ENCODE peak calls at places on chromosomes 11 and 22, in four cellular contexts. M is HT1080, Q is T-helper 9 cell, P is iPS-NIHi11. T is an unnamed sample.

GRCh38 chr11:112401036-112401769 is 140.5 kb upstream of the PLET1 start:
- DNase-seq in M (peak; percentile 62), Q (no peak), P (no peak), T (no peak)

GRCh38 chr11:111942826-111943225 is 5.7 kb downstream of the DIXDC1 start:
- DNase-seq in M (no peak), Q (no peak), P (no peak), T (no peak)

GRCh38 chr11:9274499-9275228 is 9.5 kb upstream of the DENND5A start:
- DNase-seq in M (no peak), Q (no peak), P (no peak), T (no peak)

GRCh38 chr11:79294845-79295520 is 145.8 kb downstream of the TENM4 start:
- DNase-seq in M (no peak), Q (no peak), P (no peak), T (no peak)

GRCh38 chr11:44351898-44352498 is 42.1 kb upstream of the ALX4 start:
- DNase-seq in M (no peak), Q (no peak), P (no peak), T (no peak)

GRCh38 chr11:122671270-122671906 is 15.9 kb downstream of the UBASH3B start:
- DNase-seq in M (no peak), Q (no peak), P (no peak), T (no peak)

GRCh38 chr11:66443602-66444001 is 5.0 kb upstream of the MRPL11 start:
- DNase-seq in M (peak; percentile 91), Q (no peak), P (no peak), T (no peak)

GRCh38 chr11:94933225-94934130 is 39.9 kb downstream of the CWC15 start:
- DNase-seq in M (peak; percentile 55), Q (no peak), P (no peak), T (no peak)

GRCh38 chr11:75655619-75656018 is 13.2 kb downstream of the MAP6 start:
- DNase-seq in M (no peak), Q (no peak), P (no peak), T (no peak)

GRCh38 chr22:31134688-31135087 is 5.6 kb downstream of the PLA2G3 start:
- DNase-seq in M (no peak), Q (no peak), P (no peak), T (no peak)

GRCh38 chr11:70415642-70416395 is 17.5 kb downstream of the CTTN start:
- DNase-seq in M (no peak), Q (no peak), P (no peak), T (no peak)

GRCh38 chr11:60860943-60861342 is 5.2 kb upstream of the PTGDR2 start:
- DNase-seq in M (no peak), Q (no peak), P (no peak), T (no peak)

GRCh38 chr22:39543095-39543494 is 10.5 kb upstream of the RPS19BP1 start:
- DNase-seq in M (no peak), Q (no peak), P (peak; percentile 72), T (no peak)

GRCh38 chr22:47794851-47795250 is 1032.4 kb downstream of the TBC1D22A start:
- DNase-seq in M (peak; percentile 10), Q (no peak), P (no peak), T (no peak)

T was measured in activated gamma-delta T cell treated with Interleukin-2 at 50 U/mL for 16 hours.